ENCODE peak calls at places on chromosome 21, in nine cellular contexts. W is uterus, O is lower lobe of right lung, G is transverse colon, Q is left ventricle myocardium inferior, H is PC-9, F is HepG2, A is mammary epithelial cell, N is H9. J is an unnamed sample.

GRCh38 chr21:43329361-43330269 is 97.3 kb downstream of the SIK1 start:
- DNase-seq in W (no peak), O (no peak), G (no peak), Q (no peak), H (no peak), F (no peak), A (no peak), N (no peak), J (no peak)

GRCh38 chr21:41914358-41914757 is 35.2 kb upstream of the PRDM15 start:
- DNase-seq in W (no peak), O (no peak), G (no peak), Q (no peak), H (no peak), F (no peak), A (no peak), N (no peak), J (no peak)

GRCh38 chr21:34907783-34908423 is 141.2 kb downstream of the RUNX1 start:
- DNase-seq in W (no peak), O (no peak), G (no peak), Q (no peak), H (no peak), F (no peak), A (no peak), N (no peak), J (no peak)

GRCh38 chr21:32574946-32575925 is 10.1 kb downstream of the TCP10L start:
- DNase-seq in W (no peak), O (no peak), G (no peak), Q (no peak), H (no peak), F (no peak), A (no peak), N (no peak), J (no peak)

GRCh38 chr21:34129039-34129891 is 55.9 kb downstream of the MRPS6 start:
- DNase-seq in W (peak; percentile 59), O (no peak), G (peak; percentile 42), Q (peak; percentile 58), H (no peak), F (no peak), A (peak; percentile 41), N (peak; percentile 58), J (no peak)

GRCh38 chr21:32351428-32351827 is 41.4 kb downstream of the URB1 start:
- DNase-seq in W (no peak), O (no peak), G (no peak), Q (no peak), H (no peak), F (no peak), A (peak; percentile 91), N (peak; percentile 6), J (no peak)

GRCh38 chr21:27067226-27067625 is 100.3 kb upstream of the ADAMTS5 start:
- DNase-seq in W (no peak), O (no peak), G (no peak), Q (no peak), H (no peak), F (no peak), A (no peak), N (no peak), J (no peak)

GRCh38 chr21:29217818-29218252 is 80.9 kb upstream of the BACH1 start:
- DNase-seq in W (no peak), O (no peak), G (no peak), Q (no peak), H (no peak), F (peak; percentile 17), A (peak; percentile 94), N (no peak), J (no peak)

DNA sequence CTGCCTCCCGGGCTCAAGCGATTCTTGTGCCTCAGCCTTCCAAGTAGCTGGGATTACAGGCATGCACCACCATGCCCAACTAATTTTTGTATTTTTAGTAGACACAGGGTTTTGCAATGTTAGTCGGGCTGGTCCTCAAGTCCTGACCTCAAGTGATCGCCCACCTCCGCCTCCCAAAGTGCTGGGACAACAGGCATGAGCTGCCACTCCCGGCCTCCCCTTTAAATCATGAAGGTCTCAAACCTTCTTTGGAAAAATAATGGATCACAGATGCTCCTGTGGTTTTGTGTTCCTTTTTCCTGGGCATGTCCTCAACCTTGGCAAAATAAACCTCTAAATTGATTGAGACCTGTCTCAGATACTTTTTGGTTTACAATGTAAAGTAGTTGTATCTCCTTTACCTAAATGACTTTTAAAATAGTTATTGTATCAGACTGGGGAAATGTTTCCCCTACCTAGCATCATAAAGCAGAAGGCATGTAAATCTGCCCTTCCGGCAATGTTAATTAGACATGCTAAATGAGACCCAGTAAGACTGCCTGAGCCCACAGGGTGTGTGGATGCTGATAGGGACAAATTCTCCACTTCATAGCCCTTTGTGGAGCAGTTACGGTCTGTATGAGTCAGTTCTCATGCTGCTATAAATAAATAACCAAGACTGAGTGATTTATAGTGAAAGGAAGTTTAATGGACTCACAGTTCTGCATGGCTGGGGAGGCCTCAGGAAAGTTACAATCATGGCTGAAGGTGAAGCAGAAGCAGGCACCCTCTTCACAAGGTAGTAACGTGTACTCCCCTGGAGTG is 27.8 kb downstream of the CBR1 start:
- DNase-seq in W (no peak), O (no peak), G (no peak), Q (no peak), H (no peak), F (no peak), A (no peak), N (no peak), J (no peak)
- H3K9me3 ChIP-seq in W (no peaks in the 10 kb centered on the region), O (peaks cover 5% of the 10 kb centered on the region), G (peaks cover 4% of the 10 kb centered on the region), Q (peaks cover 11% of the 10 kb centered on the region), H (no peaks in the 10 kb centered on the region), F (no peaks in the 10 kb centered on the region), A (peaks cover 15% of the 10 kb centered on the region), N (peaks cover 17% of the 10 kb centered on the region), J (peaks cover 19% of the 10 kb centered on the region)

GRCh38 chr21:15517394-15517793 is 212.4 kb upstream of the USP25 start:
- DNase-seq in W (no peak), O (no peak), G (no peak), Q (no peak), H (no peak), F (no peak), A (no peak), N (no peak), J (no peak)

GRCh38 chr21:15520811-15521643 is 208.8 kb upstream of the USP25 start:
- DNase-seq in W (no peak), O (no peak), G (no peak), Q (no peak), H (no peak), F (peak; percentile 16), A (no peak), N (no peak), J (no peak)

GRCh38 chr21:15514073-15514946 is 215.5 kb upstream of the USP25 start:
- DNase-seq in W (no peak), O (no peak), G (peak; percentile 52), Q (no peak), H (no peak), F (peak; percentile 94), A (no peak), N (no peak), J (peak; percentile 36)

GRCh38 chr21:15521644-15522001 is 208.2 kb upstream of the USP25 start:
- DNase-seq in W (no peak), O (no peak), G (no peak), Q (no peak), H (no peak), F (no peak), A (peak; percentile 33), N (no peak), J (no peak)

DNA sequence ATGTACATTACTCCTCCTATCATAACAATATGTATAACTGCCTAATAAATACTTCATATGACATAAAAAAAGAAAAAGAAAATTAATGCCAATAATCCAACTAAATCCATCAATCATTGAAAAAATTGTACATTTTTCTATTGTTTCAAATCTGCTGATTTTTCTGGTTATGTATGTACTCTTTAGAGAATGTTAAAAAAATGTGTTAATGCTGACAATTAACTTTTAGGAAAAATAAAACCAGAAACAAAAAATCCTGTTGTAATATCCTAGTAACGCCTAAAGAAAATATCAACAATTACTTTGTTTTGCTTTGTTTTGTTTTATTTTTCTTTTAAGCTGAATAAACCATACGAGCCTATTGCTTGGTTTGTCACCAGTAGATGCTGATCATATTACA is 213.9 kb upstream of the USP25 start:
- DNase-seq in W (no peak), O (no peak), G (no peak), Q (no peak), H (no peak), F (no peak), A (no peak), N (no peak), J (no peak)
- H3K9me3 ChIP-seq in W (no peaks in the 10 kb centered on the region), O (no peaks in the 10 kb centered on the region), G (no peaks in the 10 kb centered on the region), Q (no peaks in the 10 kb centered on the region), H (no peaks in the 10 kb centered on the region), F (no peaks in the 10 kb centered on the region), A (no peaks in the 10 kb centered on the region), N (no peaks in the 10 kb centered on the region), J (no peaks in the 10 kb centered on the region)

GRCh38 chr21:36693144-36694040 is 5.5 kb upstream of the SIM2 start:
- DNase-seq in W (no peak), O (no peak), G (no peak), Q (no peak), H (no peak), F (no peak), A (no peak), N (peak; percentile 68), J (no peak)

GRCh38 chr21:36691539-36692124 is 7.3 kb upstream of the SIM2 start:
- DNase-seq in W (no peak), O (no peak), G (no peak), Q (no peak), H (no peak), F (no peak), A (no peak), N (no peak), J (no peak)

GRCh38 chr21:36692844-36693143 is 6.1 kb upstream of the SIM2 start:
- DNase-seq in W (no peak), O (no peak), G (no peak), Q (no peak), H (no peak), F (no peak), A (no peak), N (no peak), J (no peak)

GRCh38 chr21:36690637-36691538 is 8.0 kb upstream of the SIM2 start:
- DNase-seq in W (no peak), O (no peak), G (no peak), Q (no peak), H (no peak), F (no peak), A (no peak), N (no peak), J (no peak)

GRCh38 chr21:36692125-36692843 is 6.6 kb upstream of the SIM2 start:
- DNase-seq in W (no peak), O (no peak), G (no peak), Q (no peak), H (no peak), F (no peak), A (no peak), N (no peak), J (no peak)
- H3K9me3 ChIP-seq in W (no peaks in the 10 kb centered on the region), O (no peaks in the 10 kb centered on the region), G (no peaks in the 10 kb centered on the region), Q (no peaks in the 10 kb centered on the region), H (no peaks in the 10 kb centered on the region), F (no peaks in the 10 kb centered on the region), A (no peaks in the 10 kb centered on the region), N (no peaks in the 10 kb centered on the region), J (no peaks in the 10 kb centered on the region)

GRCh38 chr21:46585191-46585953 is 19.5 kb downstream of the S100B start:
- DNase-seq in W (no peak), O (no peak), G (peak; percentile 17), Q (no peak), H (no peak), F (no peak), A (peak; percentile 45), N (no peak), J (no peak)
- H3K9me3 ChIP-seq in W (no peaks in the 10 kb centered on the region), O (peaks cover 15% of the 10 kb centered on the region), G (peaks cover 19% of the 10 kb centered on the region), Q (peaks cover 86% of the 10 kb centered on the region), H (no peaks in the 10 kb centered on the region), F (no peaks in the 10 kb centered on the region), A (peaks cover 35% of the 10 kb centered on the region), N (peaks cover 15% of the 10 kb centered on the region), J (peaks cover 9% of the 10 kb centered on the region)

GRCh38 chr21:9755611-9756010 is 765.8 kb upstream of the TPTE start:
- DNase-seq in W (no peak), O (no peak), G (no peak), Q (no peak), H (no peak), F (no peak), A (no peak), N (no peak), J (no peak)
- H3K9me3 ChIP-seq in W (no peaks in the 10 kb centered on the region), O (peaks cover 4% of the 10 kb centered on the region), G (peaks cover 16% of the 10 kb centered on the region), Q (peaks cover 5% of the 10 kb centered on the region), H (no peaks in the 10 kb centered on the region), F (peaks cover 96% of the 10 kb centered on the region), A (peaks cover 73% of the 10 kb centered on the region), N (peaks cover 98% of the 10 kb centered on the region), J (peaks cover 4% of the 10 kb centered on the region)

J was measured in Caco-2.